ENCODE peak calls at places on chromosomes 3 and 15, in six cellular contexts. J is cardiac muscle cell, Q is upper lobe of right lung, Y is RWPE2, O is neuronal stem cell, K is neural progenitor cell. N is an unnamed sample. For H3K36me3, the result is how much of the 10 kb centered on the place peaks cover.

GRCh38 chr3:78507196-78507984 is 1260.4 kb downstream of the ROBO1 start:
- DNase-seq in J (no peak), Q (no peak), Y (no peak), O (no peak), K (no peak), N (no peak)

GRCh38 chr15:71657141-71657540 is 153.2 kb upstream of the NR2E3 start:
- DNase-seq in J (no peak), Q (no peak), Y (no peak), O (no peak), K (no peak), N (no peak)

GRCh38 chr3:157129782-157130137 is 30.2 kb downstream of the CCNL1 start:
- DNase-seq in J (no peak), Q (no peak), Y (peak), O (peak), K (peak), N (no peak)

GRCh38 chr3:127794972-127795371 is 27.3 kb downstream of the MGLL start:
- DNase-seq in J (no peak), Q (no peak), Y (no peak), O (no peak), K (no peak), N (no peak)

GRCh38 chr3:32886911-32887310 is 64.5 kb upstream of the CCR4 start:
- DNase-seq in J (no peak), Q (no peak), Y (no peak), O (no peak), K (no peak), N (no peak)

GRCh38 chr15:29074045-29074444 is 188.3 kb downstream of the APBA2 start:
- DNase-seq in J (no peak), Q (no peak), Y (no peak), O (no peak), K (no peak), N (no peak)

GRCh38 chr3:82390868-82391267 is 629.4 kb upstream of the GBE1 start:
- DNase-seq in J (no peak), Q (no peak), Y (no peak), O (no peak), K (no peak), N (no peak)

GRCh38 chr3:169243122-169243521 is 420.4 kb downstream of the MECOM start:
- DNase-seq in J (no peak), Q (no peak), Y (no peak), O (no peak), K (no peak), N (no peak)

GRCh38 chr3:111864821-111865656 is 6.0 kb downstream of the PHLDB2 start:
- DNase-seq in J (peak), Q (no peak), Y (no peak), O (no peak), K (no peak), N (no peak)
- H3K4me3 ChIP-seq in J (no peak), Q (no peak), Y (no peak), O (no peak), K (no peak), N (no peak)

DNA sequence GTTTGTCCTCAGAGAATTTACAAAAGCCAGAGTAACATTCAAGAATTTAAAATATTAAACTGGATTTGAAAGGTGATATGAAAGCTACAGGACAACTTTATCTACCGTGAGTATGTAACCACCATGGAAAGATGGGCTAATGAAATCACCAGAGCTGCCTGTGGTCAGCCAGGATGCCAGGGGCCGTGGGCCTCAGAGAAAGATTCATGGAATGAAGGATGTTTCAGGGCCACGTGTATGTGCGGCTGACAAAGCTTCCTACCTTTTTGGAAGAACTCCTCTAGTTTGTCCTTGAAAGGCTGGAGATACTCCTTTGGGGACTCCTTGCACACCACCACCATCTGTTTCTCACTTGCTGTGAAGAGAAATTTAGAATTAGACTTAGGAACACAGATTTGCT is 138.9 kb downstream of the GREM1 start:
- DNase-seq in J (no peak), Q (no peak), Y (no peak), O (no peak), K (no peak), N (no peak)
- H3K27ac ChIP-seq in J (no peak), Q (no peak), Y (peak), O (no peak), K (no peak), N (no peak)

DNA sequence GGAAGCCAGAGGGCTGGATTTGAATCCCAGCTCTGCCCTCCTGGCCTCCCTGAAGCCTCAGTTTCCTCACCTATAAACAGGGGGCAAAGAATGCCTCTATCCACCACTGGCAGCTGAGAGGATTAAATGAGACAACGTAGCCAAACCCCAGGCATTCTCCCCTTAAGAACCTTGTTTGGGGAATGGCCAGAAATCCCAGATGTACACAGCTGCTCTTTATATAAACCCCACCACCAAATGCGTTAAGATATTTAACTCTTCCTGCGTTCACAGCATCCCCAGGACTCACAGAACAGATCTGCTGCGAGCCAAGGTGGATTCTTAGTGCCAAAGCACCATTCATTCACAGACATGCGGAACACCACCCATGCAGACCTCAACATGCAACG is 5.3 kb downstream of the TLE3 start:
- DNase-seq in J (no peak), Q (peak), Y (no peak), O (no peak), K (no peak), N (no peak)
- H3K36me3 ChIP-seq in J (under half), Q (under half), Y (half or more), O (under half), K (under half), N (under half)

DNA sequence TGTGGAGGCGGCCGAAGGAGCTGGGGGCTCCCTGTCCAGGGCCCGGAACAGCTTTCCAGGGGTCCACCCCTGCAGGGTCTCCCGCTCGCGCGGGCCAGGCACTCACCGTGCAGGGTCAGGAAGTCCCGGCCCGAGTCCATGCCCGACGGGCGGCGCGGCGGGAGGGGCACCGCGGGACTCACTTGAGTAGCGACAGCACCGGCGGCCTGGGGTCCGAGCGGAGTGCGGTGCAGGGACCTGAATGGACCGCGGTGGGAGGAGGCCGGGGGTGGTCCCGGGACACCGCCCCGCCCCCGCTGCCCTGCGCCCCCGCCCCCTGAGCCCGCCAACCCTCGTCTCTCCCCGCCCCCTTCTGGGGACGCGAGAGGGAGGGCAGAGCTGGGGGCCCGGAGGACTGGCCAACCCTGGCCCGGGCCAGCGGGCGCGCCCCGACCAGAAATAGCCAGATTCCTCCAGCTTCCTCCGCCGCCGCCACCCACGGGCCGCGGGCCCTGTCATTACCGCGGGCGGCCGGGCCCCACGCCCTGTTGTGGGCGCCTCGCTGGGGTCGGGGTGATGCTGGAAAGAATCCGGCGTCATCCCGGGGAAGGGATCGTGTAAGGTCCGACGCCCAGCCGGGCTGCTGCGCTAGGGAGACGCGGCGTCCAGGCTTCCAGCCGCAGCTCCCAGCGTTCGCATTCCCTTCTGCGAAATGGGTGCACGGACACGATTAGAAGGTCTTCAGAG is at the start of gene PLCD1:
- DNase-seq in J (peak), Q (peak), Y (no peak), O (peak), K (peak), N (no peak)
- H3K4me3 ChIP-seq in J (peak), Q (peak), Y (peak), O (peak), K (peak), N (peak)

DNA sequence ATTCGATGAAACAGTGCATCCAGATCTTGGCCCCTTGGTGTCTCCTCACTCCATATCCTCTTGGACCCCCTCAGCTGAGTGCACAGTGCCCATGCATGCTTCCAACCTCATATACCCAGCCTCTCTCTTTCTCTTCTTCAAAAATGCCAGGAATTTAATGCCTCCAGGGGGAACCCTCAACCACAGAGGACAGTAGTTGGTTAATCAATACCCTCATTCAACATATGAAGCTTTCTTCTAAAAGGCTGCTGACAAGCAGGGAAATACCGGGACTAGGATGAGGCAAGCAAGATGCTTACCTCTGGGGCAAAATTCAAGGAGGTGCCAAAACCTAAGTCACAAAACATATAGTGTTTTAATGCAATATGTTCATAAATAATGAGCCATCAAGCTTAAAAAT is 48.1 kb upstream of the FHIT start:
- DNase-seq in J (no peak), Q (no peak), Y (no peak), O (no peak), K (no peak), N (no peak)
- H3K27ac ChIP-seq in J (no peak), Q (no peak), Y (no peak), O (no peak), K (no peak), N (no peak)

DNA sequence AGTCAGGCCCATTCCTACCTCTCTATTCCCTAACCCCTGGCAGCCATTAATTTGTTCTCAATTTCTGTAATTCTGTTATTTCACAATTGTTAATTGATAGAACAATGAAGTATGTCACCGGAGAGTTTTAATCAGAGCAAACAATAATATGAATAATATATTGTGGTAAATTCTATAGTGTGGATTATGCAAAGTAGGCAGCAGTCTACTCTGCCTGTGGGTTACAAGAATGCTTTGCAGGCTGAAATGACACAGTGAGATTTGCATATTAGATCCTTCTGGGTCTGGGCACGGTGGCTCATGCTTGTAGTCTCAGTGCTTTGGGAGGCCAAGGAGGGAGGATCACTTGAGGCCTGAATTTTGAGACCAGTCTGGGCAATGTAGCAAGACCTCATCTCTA is 12.4 kb downstream of the COPG1 start:
- DNase-seq in J (no peak), Q (no peak), Y (peak), O (no peak), K (no peak), N (no peak)
- H3K36me3 ChIP-seq in J (half or more), Q (half or more), Y (half or more), O (half or more), K (under half), N (under half)

DNA sequence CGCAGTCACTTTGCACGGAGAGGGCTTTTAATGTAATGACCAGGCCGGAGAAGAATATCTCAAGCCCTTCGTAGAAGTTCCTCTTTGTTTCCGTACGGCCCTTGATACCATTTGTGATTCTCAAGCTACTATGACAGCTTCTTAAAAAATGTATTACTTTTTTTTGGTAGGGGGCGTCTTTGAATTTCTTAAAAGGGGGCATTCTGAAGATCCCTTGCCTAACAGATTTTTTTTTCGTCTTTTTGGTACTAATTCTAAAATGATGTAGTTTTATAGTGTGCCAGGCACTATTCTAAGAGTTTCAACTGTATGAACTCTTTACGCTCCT is 614.0 kb downstream of the MCTP2 start:
- DNase-seq in J (no peak), Q (no peak), Y (no peak), O (no peak), K (no peak), N (no peak)
- H3K4me3 ChIP-seq in J (peak), Q (peak), Y (peak), O (peak), K (peak), N (no peak)

N was measured in iPS DF 6.9.